ENCODE peak calls at places on chromosomes 4 and X, in four cellular contexts. One of them, this sample, is unnamed.

GRCh38 chrX:96835660-96836289 is 47.9 kb upstream of the RPA4 start:
- DNase-seq in ELF-1: no peak
- DNase-seq in bronchial epithelial cell: no peak
- DNase-seq in iris pigment epithelial cell: no peak
- DNase-seq in this sample: no peak

GRCh38 chrX:1531106-1531890 is 5.7 kb downstream of the P2RY8 start:
- DNase-seq in ELF-1: no peak
- DNase-seq in bronchial epithelial cell: no peak
- DNase-seq in iris pigment epithelial cell: no peak
- DNase-seq in this sample: no peak

GRCh38 chr4:78737020-78737419 is 39.1 kb upstream of the BMP2K start:
- DNase-seq in ELF-1: no peak
- DNase-seq in bronchial epithelial cell: no peak
- DNase-seq in iris pigment epithelial cell: no peak
- DNase-seq in this sample: no peak

GRCh38 chrX:80246273-80246672 is 174.0 kb upstream of the TENT5D start:
- DNase-seq in ELF-1: no peak
- DNase-seq in bronchial epithelial cell: peak
- DNase-seq in iris pigment epithelial cell: no peak
- DNase-seq in this sample: peak

GRCh38 chrX:40843643-40844042 is 108.3 kb upstream of the MED14 start:
- DNase-seq in ELF-1: peak
- DNase-seq in bronchial epithelial cell: peak
- DNase-seq in iris pigment epithelial cell: no peak
- DNase-seq in this sample: no peak

GRCh38 chr4:3302786-3303444 is 10.1 kb downstream of the RGS12 start:
- DNase-seq in ELF-1: no peak
- DNase-seq in bronchial epithelial cell: no peak
- DNase-seq in iris pigment epithelial cell: no peak
- DNase-seq in this sample: no peak

GRCh38 chr4:162201673-162202072 is 37.9 kb upstream of the FSTL5 start:
- DNase-seq in ELF-1: no peak
- DNase-seq in bronchial epithelial cell: no peak
- DNase-seq in iris pigment epithelial cell: peak
- DNase-seq in this sample: no peak

GRCh38 chrX:47166126-47166525 is 21.1 kb downstream of the RBM10 start:
- DNase-seq in ELF-1: no peak
- DNase-seq in bronchial epithelial cell: no peak
- DNase-seq in iris pigment epithelial cell: peak
- DNase-seq in this sample: no peak

GRCh38 chrX:105552395-105552794 is 269.9 kb upstream of the NRK start:
- DNase-seq in ELF-1: no peak
- DNase-seq in bronchial epithelial cell: peak
- DNase-seq in iris pigment epithelial cell: peak
- DNase-seq in this sample: no peak

GRCh38 chr4:187183826-187184225 is 460.2 kb upstream of the FAT1 start:
- DNase-seq in ELF-1: no peak
- DNase-seq in bronchial epithelial cell: no peak
- DNase-seq in iris pigment epithelial cell: no peak
- DNase-seq in this sample: no peak

GRCh38 chr4:56466910-56467283 is 520 bp upstream of the SRP72 start:
- DNase-seq in ELF-1: no peak
- DNase-seq in bronchial epithelial cell: no peak
- DNase-seq in iris pigment epithelial cell: no peak
- DNase-seq in this sample: peak

GRCh38 chr4:183861426-183861825 is 43.7 kb upstream of the STOX2 start:
- DNase-seq in ELF-1: no peak
- DNase-seq in bronchial epithelial cell: no peak
- DNase-seq in iris pigment epithelial cell: no peak
- DNase-seq in this sample: no peak

GRCh38 chr4:145824469-145824868 is 114.2 kb downstream of the ZNF827 start:
- DNase-seq in ELF-1: peak
- DNase-seq in bronchial epithelial cell: no peak
- DNase-seq in iris pigment epithelial cell: no peak
- DNase-seq in this sample: peak

GRCh38 chrX:152025656-152026440 is 51.4 kb upstream of the GABRE start:
- DNase-seq in ELF-1: no peak
- DNase-seq in bronchial epithelial cell: peak
- DNase-seq in iris pigment epithelial cell: no peak
- DNase-seq in this sample: no peak

GRCh38 chrX:40145670-40146470 is 48.1 kb upstream of the BCOR start:
- DNase-seq in ELF-1: no peak
- DNase-seq in bronchial epithelial cell: no peak
- DNase-seq in iris pigment epithelial cell: no peak
- DNase-seq in this sample: no peak

GRCh38 chrX:11143931-11144678 is 33.0 kb downstream of the HCCS start:
- DNase-seq in ELF-1: peak
- DNase-seq in bronchial epithelial cell: peak
- DNase-seq in iris pigment epithelial cell: peak
- DNase-seq in this sample: peak

GRCh38 chr4:48710446-48711209 is 69.5 kb downstream of the FRYL start:
- DNase-seq in ELF-1: no peak
- DNase-seq in bronchial epithelial cell: peak
- DNase-seq in iris pigment epithelial cell: peak
- DNase-seq in this sample: no peak

GRCh38 chr4:156291317-156291716 is 337.7 kb upstream of the CTSO start:
- DNase-seq in ELF-1: no peak
- DNase-seq in bronchial epithelial cell: peak
- DNase-seq in iris pigment epithelial cell: peak
- DNase-seq in this sample: no peak

GRCh38 chrX:14013074-14013473 is 16.6 kb downstream of the GEMIN8 start:
- DNase-seq in ELF-1: no peak
- DNase-seq in bronchial epithelial cell: no peak
- DNase-seq in iris pigment epithelial cell: peak
- DNase-seq in this sample: no peak

GRCh38 chr4:140839888-140840790 is 84.0 kb upstream of the TBC1D9 start:
- DNase-seq in ELF-1: peak
- DNase-seq in bronchial epithelial cell: no peak
- DNase-seq in iris pigment epithelial cell: peak
- DNase-seq in this sample: no peak

GRCh38 chrX:17291141-17291900 is 83.7 kb upstream of the NHS start:
- DNase-seq in ELF-1: peak
- DNase-seq in bronchial epithelial cell: peak
- DNase-seq in iris pigment epithelial cell: no peak
- DNase-seq in this sample: peak

GRCh38 chrX:50941638-50942037 is 31.1 kb downstream of the BMP15 start:
- DNase-seq in ELF-1: no peak
- DNase-seq in bronchial epithelial cell: no peak
- DNase-seq in iris pigment epithelial cell: no peak
- DNase-seq in this sample: peak

GRCh38 chr4:76558391-76559235 is 123.6 kb downstream of the SHROOM3 start:
- DNase-seq in ELF-1: peak
- DNase-seq in bronchial epithelial cell: no peak
- DNase-seq in iris pigment epithelial cell: no peak
- DNase-seq in this sample: peak

GRCh38 chrX:136047001-136047642 is 61.9 kb downstream of the SLC9A6 start:
- DNase-seq in ELF-1: no peak
- DNase-seq in bronchial epithelial cell: peak
- DNase-seq in iris pigment epithelial cell: no peak
- DNase-seq in this sample: no peak

GRCh38 chr4:47215759-47216158 is 184.4 kb downstream of the GABRB1 start:
- DNase-seq in ELF-1: no peak
- DNase-seq in bronchial epithelial cell: no peak
- DNase-seq in iris pigment epithelial cell: peak
- DNase-seq in this sample: no peak

GRCh38 chrX:132561483-132561882 is 72.6 kb upstream of the MBNL3 start:
- DNase-seq in ELF-1: no peak
- DNase-seq in bronchial epithelial cell: peak
- DNase-seq in iris pigment epithelial cell: peak
- DNase-seq in this sample: no peak

GRCh38 chrX:22060451-22060940 is 28.4 kb downstream of the PHEX start:
- DNase-seq in ELF-1: no peak
- DNase-seq in bronchial epithelial cell: peak
- DNase-seq in iris pigment epithelial cell: peak
- DNase-seq in this sample: no peak

GRCh38 chr4:110869114-110869513 is 246.2 kb upstream of the PITX2 start:
- DNase-seq in ELF-1: no peak
- DNase-seq in bronchial epithelial cell: no peak
- DNase-seq in iris pigment epithelial cell: peak
- DNase-seq in this sample: no peak

GRCh38 chr4:123430031-123430430 is 33.4 kb downstream of the SPRY1 start:
- DNase-seq in ELF-1: no peak
- DNase-seq in bronchial epithelial cell: peak
- DNase-seq in iris pigment epithelial cell: no peak
- DNase-seq in this sample: no peak

GRCh38 chrX:116031331-116031730 is 139.2 kb upstream of the AGTR2 start:
- DNase-seq in ELF-1: no peak
- DNase-seq in bronchial epithelial cell: no peak
- DNase-seq in iris pigment epithelial cell: no peak
- DNase-seq in this sample: no peak

GRCh38 chr4:105978684-105979296 is 83.5 kb downstream of the NPNT start:
- DNase-seq in ELF-1: no peak
- DNase-seq in bronchial epithelial cell: peak
- DNase-seq in iris pigment epithelial cell: peak
- DNase-seq in this sample: no peak

GRCh38 chr4:77465271-77465670 is 140.3 kb upstream of the CXCL13 start:
- DNase-seq in ELF-1: no peak
- DNase-seq in bronchial epithelial cell: peak
- DNase-seq in iris pigment epithelial cell: peak
- DNase-seq in this sample: peak

GRCh38 chr4:8258813-8259212 is 10.7 kb upstream of the HTRA3 start:
- DNase-seq in ELF-1: no peak
- DNase-seq in bronchial epithelial cell: no peak
- DNase-seq in iris pigment epithelial cell: no peak
- DNase-seq in this sample: no peak

This sample was measured in GM23338.